ENCODE peak calls at places on chromosome 9, in ten cellular contexts. M, C, O, Y, S, B, W, N, Q and E are unnamed samples.

GRCh38 chr9:125376261-125377226 is 114.9 kb downstream of the GAPVD1 start:
- DNase-seq in M (no peak), C (no peak), O (no peak), Y (no peak), S (no peak), B (no peak), W (no peak), N (no peak), Q (no peak), E (no peak)

GRCh38 chr9:109035684-109036423 is 22.6 kb upstream of the CTNNAL1 start:
- DNase-seq in M (no peak), C (no peak), O (peak), Y (peak), S (peak), B (peak), W (peak), N (peak), Q (no peak), E (no peak)

GRCh38 chr9:744790-745456 is 96.6 kb upstream of the DMRT1 start:
- DNase-seq in M (peak), C (no peak), O (no peak), Y (no peak), S (no peak), B (no peak), W (peak), N (peak), Q (no peak), E (no peak)

GRCh38 chr9:20783057-20784038 is 99.3 kb downstream of the FOCAD start:
- DNase-seq in M (no peak), C (no peak), O (peak), Y (no peak), S (no peak), B (peak), W (no peak), N (no peak), Q (no peak), E (no peak)

GRCh38 chr9:108052431-108053080 is 563.0 kb upstream of the KLF4 start:
- DNase-seq in M (no peak), C (no peak), O (no peak), Y (no peak), S (no peak), B (no peak), W (no peak), N (no peak), Q (no peak), E (no peak)

GRCh38 chr9:110157812-110158629 is 49.9 kb downstream of the C9orf152 start:
- DNase-seq in M (no peak), C (no peak), O (peak), Y (no peak), S (no peak), B (no peak), W (no peak), N (no peak), Q (no peak), E (no peak)

GRCh38 chr9:96025995-96026572 is 150.6 kb downstream of the ERCC6L2 start:
- DNase-seq in M (no peak), C (no peak), O (no peak), Y (no peak), S (no peak), B (no peak), W (no peak), N (no peak), Q (no peak), E (no peak)

GRCh38 chr9:96554801-96555566 is 64.7 kb downstream of the CDC14B start:
- DNase-seq in M (no peak), C (no peak), O (no peak), Y (no peak), S (peak), B (peak), W (peak), N (no peak), Q (no peak), E (no peak)

GRCh38 chr9:108525214-108525613 is 330.6 kb downstream of the ACTL7B start:
- DNase-seq in M (no peak), C (no peak), O (no peak), Y (no peak), S (no peak), B (no peak), W (no peak), N (no peak), Q (no peak), E (no peak)

GRCh38 chr9:96084289-96084688 is 208.8 kb downstream of the ERCC6L2 start:
- DNase-seq in M (no peak), C (no peak), O (no peak), Y (peak), S (no peak), B (no peak), W (no peak), N (no peak), Q (no peak), E (no peak)

GRCh38 chr9:98573749-98574278 is 134.9 kb downstream of the GABBR2 start:
- DNase-seq in M (no peak), C (no peak), O (no peak), Y (no peak), S (no peak), B (no peak), W (peak), N (no peak), Q (no peak), E (no peak)

GRCh38 chr9:82466616-82467251 is 478.2 kb downstream of the SPATA31D1 start:
- DNase-seq in M (no peak), C (no peak), O (peak), Y (no peak), S (no peak), B (peak), W (peak), N (no peak), Q (no peak), E (no peak)

GRCh38 chr9:133023117-133023890 is 7.5 kb upstream of the GTF3C5 start:
- DNase-seq in M (no peak), C (peak), O (no peak), Y (no peak), S (no peak), B (no peak), W (no peak), N (no peak), Q (no peak), E (no peak)

GRCh38 chr9:95098391-95098921 is 219.1 kb downstream of the FANCC start:
- DNase-seq in M (no peak), C (no peak), O (peak), Y (no peak), S (no peak), B (no peak), W (peak), N (no peak), Q (no peak), E (no peak)

GRCh38 chr9:5976668-5977397 is 38.6 kb downstream of the RANBP6 start:
- DNase-seq in M (no peak), C (no peak), O (no peak), Y (no peak), S (no peak), B (peak), W (peak), N (no peak), Q (no peak), E (no peak)
- TF ChIP-seq CTCF in M (no peak), C (no peak), O (no peak), Y (no peak), S (no peak), B (no peak), W (no peak), N (no peak), Q (no peak), E (no peak)

DNA sequence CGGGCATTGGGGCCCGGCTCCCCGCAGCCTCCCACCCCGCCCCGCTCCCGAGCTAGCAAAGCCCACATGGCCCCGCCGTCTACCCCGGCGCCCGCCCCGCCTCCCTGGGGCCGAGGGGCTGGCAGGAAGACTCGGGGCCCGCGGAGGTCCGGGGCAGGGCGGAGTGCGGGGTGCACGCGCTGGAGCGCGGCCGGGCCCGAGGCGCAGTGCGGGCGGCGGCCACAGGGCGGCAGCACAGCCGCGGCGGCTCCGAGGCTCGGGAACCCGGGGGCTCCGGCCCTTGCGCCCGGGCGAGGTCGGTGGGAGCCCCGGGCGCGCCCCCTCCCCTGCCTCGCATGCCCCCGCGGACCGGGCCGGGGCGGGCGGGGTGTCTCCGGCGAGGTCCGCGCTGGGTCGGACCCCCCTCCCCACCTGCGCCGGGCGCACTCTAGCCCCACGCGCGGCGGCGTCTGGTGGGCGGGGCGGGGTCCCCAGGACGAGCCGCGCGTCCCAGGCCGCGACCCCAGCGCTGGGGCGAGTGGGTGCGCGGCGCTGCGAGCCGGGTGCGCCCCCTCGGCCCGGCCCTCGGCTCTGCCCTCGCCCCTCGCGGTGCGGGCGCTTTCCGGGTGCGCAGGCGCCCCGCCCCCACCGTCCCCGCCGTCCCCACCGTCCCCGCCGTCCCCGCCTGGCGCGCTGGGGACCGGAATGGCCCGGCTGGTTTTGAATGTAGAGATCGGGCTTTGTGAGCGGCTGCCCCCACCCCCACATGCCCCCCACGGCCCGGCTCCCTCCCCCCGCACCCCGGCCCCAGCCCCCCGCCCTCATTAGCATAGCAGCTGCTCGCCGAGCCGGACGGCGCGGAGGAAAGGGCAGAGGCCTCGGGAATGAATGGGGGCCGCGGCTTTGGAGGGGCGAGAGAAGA is 6.5 kb downstream of the NRARP start:
- DNase-seq in M (no peak), C (peak), O (peak), Y (no peak), S (no peak), B (no peak), W (peak), N (no peak), Q (peak), E (no peak)
- TF ChIP-seq CTCF in M (peak), C (no peak), O (no peak), Y (peak), S (peak), B (peak), W (peak), N (peak), Q (peak), E (no peak)

GRCh38 chr9:71768388-71769174 is at the start of gene CEMIP2:
- DNase-seq in M (peak), C (peak), O (peak), Y (no peak), S (peak), B (peak), W (peak), N (peak), Q (peak), E (peak)

GRCh38 chr9:71767421-71768321 is 642 bp downstream of the CEMIP2 start:
- DNase-seq in M (peak), C (no peak), O (peak), Y (no peak), S (no peak), B (peak), W (no peak), N (no peak), Q (peak), E (no peak)

GRCh38 chr9:71772726-71773125 is 4.4 kb upstream of the CEMIP2 start:
- DNase-seq in M (no peak), C (no peak), O (no peak), Y (no peak), S (no peak), B (no peak), W (no peak), N (no peak), Q (no peak), E (no peak)

GRCh38 chr9:71766663-71767062 is 1.6 kb downstream of the CEMIP2 start:
- DNase-seq in M (no peak), C (no peak), O (no peak), Y (no peak), S (no peak), B (no peak), W (no peak), N (no peak), Q (no peak), E (no peak)

DNA sequence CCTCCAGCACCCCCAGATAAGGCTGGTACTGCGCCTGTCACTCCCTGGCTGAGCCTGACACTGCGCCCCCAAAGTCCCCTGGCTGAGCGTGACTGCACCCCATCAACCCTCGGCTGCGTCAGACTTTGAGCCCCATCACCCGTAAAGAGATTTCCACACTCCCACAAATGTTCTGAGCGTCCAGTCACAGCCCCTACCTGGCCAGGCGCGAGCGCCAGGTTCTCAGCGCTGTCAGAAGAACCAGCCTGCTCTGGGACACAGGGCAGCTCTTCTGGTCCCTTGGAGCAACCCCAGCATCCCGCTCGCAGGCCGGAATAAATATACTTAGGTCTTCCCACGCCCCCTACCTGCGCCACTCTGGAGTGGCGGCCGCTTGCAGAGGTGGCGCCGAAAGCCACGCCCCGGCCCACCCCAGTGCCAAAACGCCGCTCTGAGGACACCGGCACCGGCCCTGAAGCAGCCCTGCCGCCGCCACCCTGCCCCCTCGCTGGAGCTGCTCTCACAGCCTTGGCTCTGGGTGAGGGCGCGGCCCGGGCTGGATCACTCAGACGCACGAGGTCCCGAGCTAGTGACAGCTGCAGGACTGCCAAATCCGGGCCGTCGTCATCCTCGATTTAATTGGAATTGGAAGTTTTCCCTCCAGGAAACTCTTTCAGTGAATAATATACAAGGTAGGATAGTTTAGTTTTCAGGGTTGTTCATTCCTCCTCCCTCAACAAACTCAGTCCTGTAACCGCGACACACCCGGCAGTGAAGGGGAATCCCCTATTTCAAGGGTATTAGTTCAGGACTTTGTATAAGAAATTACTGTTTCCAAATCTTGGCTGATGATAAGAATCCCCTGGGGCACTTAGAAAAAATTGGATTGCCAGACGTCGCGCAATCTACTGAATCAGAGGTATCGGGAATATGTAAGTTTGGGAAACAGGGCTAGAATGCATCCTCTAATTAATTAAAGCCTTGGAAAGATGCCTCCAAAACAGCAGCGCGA is 1.2 kb upstream of the CEMIP2 start:
- DNase-seq in M (peak), C (peak), O (peak), Y (no peak), S (no peak), B (no peak), W (no peak), N (peak), Q (peak), E (peak)
- TF ChIP-seq CTCF in M (no peak), C (peak), O (no peak), Y (no peak), S (no peak), B (peak), W (peak), N (peak), Q (peak), E (no peak)

GRCh38 chr9:130692365-130692764 is 1.2 kb upstream of the EXOSC2 start:
- DNase-seq in M (no peak), C (no peak), O (peak), Y (no peak), S (no peak), B (no peak), W (peak), N (no peak), Q (no peak), E (no peak)
- TF ChIP-seq CTCF in M (no peak), C (no peak), O (no peak), Y (peak), S (peak), B (peak), W (peak), N (no peak), Q (no peak), E (no peak)